ENCODE peak calls at places on chromosomes 4 and X, in eight cellular contexts. T is AG09319; Z is retina; S is GM19239; Q is GM12865; N is stimulated activated CD8-positive, alpha-beta memory T cell treated with anti-CD3 and anti-CD28 coated beads, Interleukin-2, amount 100 ng/mL, for 48 hours; F is choroid plexus epithelial cell; K is T follicular helper cell. H is an unnamed sample.

GRCh38 chrX:106168107-106168506 is at the start of gene PWWP3B:
- DNase-seq in K (no peak), Q (no peak), T (no peak), F (peak), S (no peak), N (no peak), Z (peak), H (peak)

GRCh38 chrX:49799828-49800227 is 29.3 kb upstream of the PAGE4 start:
- DNase-seq in T (no peak), K (no peak), F (no peak), N (no peak), Q (no peak), S (no peak), Z (no peak), H (no peak)

GRCh38 chr4:26296021-26296420 is 24.8 kb upstream of the RBPJ start:
- DNase-seq in T (no peak), S (no peak), K (no peak), F (no peak), Q (no peak), N (no peak), Z (no peak), H (no peak)

GRCh38 chr4:150302553-150302952 is 224.3 kb downstream of the DCLK2 start:
- DNase-seq in Q (no peak), T (peak), Z (no peak), N (no peak), S (no peak), K (no peak), F (peak), H (no peak)

GRCh38 chr4:146245246-146245645 is 30.9 kb downstream of the REELD1 start:
- DNase-seq in S (no peak), Q (no peak), T (no peak), Z (no peak), F (no peak), N (no peak), K (no peak), H (peak)

GRCh38 chrX:48896611-48897011 is 957 bp downstream of the TIMM17B start:
- DNase-seq in Q (no peak), N (no peak), T (no peak), K (no peak), Z (peak), S (no peak), F (peak), H (no peak)

GRCh38 chr4:2059034-2059725 is at the start of gene NAT8L:
- DNase-seq in K (no peak), F (no peak), N (no peak), T (no peak), Q (no peak), S (no peak), Z (peak), H (no peak)

GRCh38 chr4:77349796-77350195 is 192.8 kb downstream of the CCNG2 start:
- DNase-seq in K (no peak), Q (no peak), T (no peak), F (no peak), Z (no peak), S (no peak), N (no peak), H (no peak)

GRCh38 chr4:28557755-28558154 is 1697.1 kb downstream of the STIM2 start:
- DNase-seq in S (no peak), N (no peak), F (peak), Q (no peak), T (no peak), Z (no peak), K (no peak), H (no peak)

GRCh38 chr4:184163813-184164212 is 53.9 kb downstream of the ENPP6 start:
- DNase-seq in N (no peak), Q (peak), F (peak), T (no peak), S (no peak), K (no peak), Z (peak), H (peak)

GRCh38 chr4:75708218-75708691 is 16.1 kb upstream of the USO1 start:
- DNase-seq in Z (no peak), K (no peak), F (peak), Q (peak), T (no peak), N (no peak), S (no peak), H (peak)

GRCh38 chr4:156962551-156962974 is 9.0 kb downstream of the PDGFC start:
- DNase-seq in S (no peak), T (peak), Z (no peak), F (peak), N (no peak), Q (no peak), K (no peak), H (no peak)

GRCh38 chr4:99853993-99854392 is 37.4 kb downstream of the DAPP1 start:
- DNase-seq in N (no peak), Q (no peak), F (no peak), S (no peak), Z (peak), K (no peak), T (no peak), H (no peak)

GRCh38 chrX:48698306-48698705 is 1.8 kb downstream of the SUV39H1 start:
- DNase-seq in Z (no peak), K (no peak), N (no peak), T (no peak), Q (no peak), F (no peak), S (no peak), H (no peak)

GRCh38 chrX:18434896-18435295 is 9.5 kb downstream of the CDKL5 start:
- DNase-seq in Q (no peak), T (no peak), S (no peak), N (no peak), F (no peak), Z (no peak), K (no peak), H (no peak)

GRCh38 chr4:25857851-25858400 is 4.9 kb downstream of the SEL1L3 start:
- DNase-seq in Z (no peak), S (no peak), T (no peak), N (no peak), F (no peak), K (no peak), Q (no peak), H (no peak)

GRCh38 chrX:19649227-19650009 is 134.1 kb upstream of the MAP3K15 start:
- DNase-seq in N (no peak), T (peak), F (no peak), K (no peak), Q (no peak), Z (no peak), S (no peak), H (no peak)

GRCh38 chr4:83606898-83607297 is 71.0 kb downstream of the GPAT3 start:
- DNase-seq in N (no peak), Z (no peak), Q (peak), F (no peak), S (no peak), K (no peak), T (no peak), H (no peak)

GRCh38 chr4:113468165-113469022 is 293.1 kb downstream of the CAMK2D start:
- DNase-seq in Z (no peak), T (peak), S (no peak), N (no peak), K (no peak), F (peak), Q (no peak), H (peak)

GRCh38 chrX:26649534-26649933 is 433.6 kb downstream of the MAGEB5 start:
- DNase-seq in T (no peak), N (no peak), K (no peak), F (peak), Q (peak), Z (no peak), S (no peak), H (no peak)

GRCh38 chr4:182478475-182478874 is 235.3 kb downstream of the TENM3 start:
- DNase-seq in K (no peak), N (no peak), F (peak), Q (peak), Z (peak), S (peak), T (no peak), H (no peak)

GRCh38 chrX:74579597-74580209 is 34.7 kb downstream of the RLIM start:
- DNase-seq in Z (no peak), S (no peak), T (peak), K (no peak), N (no peak), F (peak), Q (no peak), H (no peak)

GRCh38 chrX:142076633-142077032 is 128.5 kb downstream of the MAGEC2 start:
- DNase-seq in Z (no peak), N (no peak), S (no peak), F (no peak), T (no peak), Q (no peak), K (no peak), H (no peak)

H was measured in transverse colon.